ENCODE peak calls at places on chromosome 12, in four cellular contexts. One of them, this sample, is unnamed.

GRCh38 chr12:75877588-75878381 is 153.8 kb downstream of the PHLDA1 start:
- DNase-seq in stimulated activated CD8-positive, alpha-beta memory T cell treated with anti-CD3 and anti-CD28 coated beads, Interleukin-15, amount 100 ng/mL, for 48 hours: no peak
- DNase-seq in HEK293T: no peak
- DNase-seq in stimulated activated CD4-positive, alpha-beta T cell treated with anti-CD3 and anti-CD28 coated beads, TNF-alpha, amount 100 ng/mL, for 48 hours: no peak
- DNase-seq in this sample: no peak

GRCh38 chr12:86660488-86661171 is 404.4 kb upstream of the MGAT4C start:
- DNase-seq in stimulated activated CD8-positive, alpha-beta memory T cell treated with anti-CD3 and anti-CD28 coated beads, Interleukin-15, amount 100 ng/mL, for 48 hours: no peak
- DNase-seq in HEK293T: no peak
- DNase-seq in stimulated activated CD4-positive, alpha-beta T cell treated with anti-CD3 and anti-CD28 coated beads, TNF-alpha, amount 100 ng/mL, for 48 hours: no peak
- DNase-seq in this sample: no peak

GRCh38 chr12:106915635-106916026 is 40.1 kb upstream of the TMEM263 start:
- DNase-seq in stimulated activated CD8-positive, alpha-beta memory T cell treated with anti-CD3 and anti-CD28 coated beads, Interleukin-15, amount 100 ng/mL, for 48 hours: no peak
- DNase-seq in HEK293T: no peak
- DNase-seq in stimulated activated CD4-positive, alpha-beta T cell treated with anti-CD3 and anti-CD28 coated beads, TNF-alpha, amount 100 ng/mL, for 48 hours: no peak
- DNase-seq in this sample: no peak

GRCh38 chr12:14249368-14249767 is 116.1 kb upstream of the ATF7IP start:
- DNase-seq in stimulated activated CD8-positive, alpha-beta memory T cell treated with anti-CD3 and anti-CD28 coated beads, Interleukin-15, amount 100 ng/mL, for 48 hours: no peak
- DNase-seq in HEK293T: no peak
- DNase-seq in stimulated activated CD4-positive, alpha-beta T cell treated with anti-CD3 and anti-CD28 coated beads, TNF-alpha, amount 100 ng/mL, for 48 hours: no peak
- DNase-seq in this sample: no peak

GRCh38 chr12:55931317-55931779 is 386 bp downstream of the DGKA start:
- DNase-seq in stimulated activated CD8-positive, alpha-beta memory T cell treated with anti-CD3 and anti-CD28 coated beads, Interleukin-15, amount 100 ng/mL, for 48 hours: no peak
- DNase-seq in HEK293T: no peak
- DNase-seq in stimulated activated CD4-positive, alpha-beta T cell treated with anti-CD3 and anti-CD28 coated beads, TNF-alpha, amount 100 ng/mL, for 48 hours: no peak
- DNase-seq in this sample: peak

GRCh38 chr12:100229036-100229635 is 28.5 kb downstream of the ACTR6 start:
- DNase-seq in stimulated activated CD8-positive, alpha-beta memory T cell treated with anti-CD3 and anti-CD28 coated beads, Interleukin-15, amount 100 ng/mL, for 48 hours: no peak
- DNase-seq in HEK293T: peak
- DNase-seq in stimulated activated CD4-positive, alpha-beta T cell treated with anti-CD3 and anti-CD28 coated beads, TNF-alpha, amount 100 ng/mL, for 48 hours: no peak
- DNase-seq in this sample: no peak

GRCh38 chr12:91813701-91814100 is 331.9 kb downstream of the BTG1 start:
- DNase-seq in stimulated activated CD8-positive, alpha-beta memory T cell treated with anti-CD3 and anti-CD28 coated beads, Interleukin-15, amount 100 ng/mL, for 48 hours: no peak
- DNase-seq in HEK293T: no peak
- DNase-seq in stimulated activated CD4-positive, alpha-beta T cell treated with anti-CD3 and anti-CD28 coated beads, TNF-alpha, amount 100 ng/mL, for 48 hours: no peak
- DNase-seq in this sample: no peak

GRCh38 chr12:13941258-13942249 is 39.8 kb downstream of the GRIN2B start:
- DNase-seq in stimulated activated CD8-positive, alpha-beta memory T cell treated with anti-CD3 and anti-CD28 coated beads, Interleukin-15, amount 100 ng/mL, for 48 hours: no peak
- DNase-seq in HEK293T: peak
- DNase-seq in stimulated activated CD4-positive, alpha-beta T cell treated with anti-CD3 and anti-CD28 coated beads, TNF-alpha, amount 100 ng/mL, for 48 hours: no peak
- DNase-seq in this sample: peak

GRCh38 chr12:52052471-52053186 is 1.4 kb downstream of the NR4A1 start:
- DNase-seq in stimulated activated CD8-positive, alpha-beta memory T cell treated with anti-CD3 and anti-CD28 coated beads, Interleukin-15, amount 100 ng/mL, for 48 hours: no peak
- DNase-seq in HEK293T: no peak
- DNase-seq in stimulated activated CD4-positive, alpha-beta T cell treated with anti-CD3 and anti-CD28 coated beads, TNF-alpha, amount 100 ng/mL, for 48 hours: no peak
- DNase-seq in this sample: no peak

GRCh38 chr12:93862424-93862823 is 185.2 kb downstream of the CRADD start:
- DNase-seq in stimulated activated CD8-positive, alpha-beta memory T cell treated with anti-CD3 and anti-CD28 coated beads, Interleukin-15, amount 100 ng/mL, for 48 hours: no peak
- DNase-seq in HEK293T: no peak
- DNase-seq in stimulated activated CD4-positive, alpha-beta T cell treated with anti-CD3 and anti-CD28 coated beads, TNF-alpha, amount 100 ng/mL, for 48 hours: no peak
- DNase-seq in this sample: no peak

GRCh38 chr12:10722502-10722904 is 620 bp downstream of the YBX3 start:
- DNase-seq in stimulated activated CD8-positive, alpha-beta memory T cell treated with anti-CD3 and anti-CD28 coated beads, Interleukin-15, amount 100 ng/mL, for 48 hours: peak
- DNase-seq in HEK293T: peak
- DNase-seq in stimulated activated CD4-positive, alpha-beta T cell treated with anti-CD3 and anti-CD28 coated beads, TNF-alpha, amount 100 ng/mL, for 48 hours: peak
- DNase-seq in this sample: peak

GRCh38 chr12:6953417-6954315 is 2.5 kb downstream of the PTPN6 start:
- DNase-seq in stimulated activated CD8-positive, alpha-beta memory T cell treated with anti-CD3 and anti-CD28 coated beads, Interleukin-15, amount 100 ng/mL, for 48 hours: peak
- DNase-seq in HEK293T: no peak
- DNase-seq in stimulated activated CD4-positive, alpha-beta T cell treated with anti-CD3 and anti-CD28 coated beads, TNF-alpha, amount 100 ng/mL, for 48 hours: peak
- DNase-seq in this sample: no peak

GRCh38 chr12:45959025-45959424 is 31.3 kb downstream of the SCAF11 start:
- DNase-seq in stimulated activated CD8-positive, alpha-beta memory T cell treated with anti-CD3 and anti-CD28 coated beads, Interleukin-15, amount 100 ng/mL, for 48 hours: no peak
- DNase-seq in HEK293T: no peak
- DNase-seq in stimulated activated CD4-positive, alpha-beta T cell treated with anti-CD3 and anti-CD28 coated beads, TNF-alpha, amount 100 ng/mL, for 48 hours: no peak
- DNase-seq in this sample: no peak

GRCh38 chr12:122190842-122191668 is 8.1 kb downstream of the LRRC43 start:
- DNase-seq in stimulated activated CD8-positive, alpha-beta memory T cell treated with anti-CD3 and anti-CD28 coated beads, Interleukin-15, amount 100 ng/mL, for 48 hours: peak
- DNase-seq in HEK293T: peak
- DNase-seq in stimulated activated CD4-positive, alpha-beta T cell treated with anti-CD3 and anti-CD28 coated beads, TNF-alpha, amount 100 ng/mL, for 48 hours: peak
- DNase-seq in this sample: peak

GRCh38 chr12:108122072-108122471 is 7.0 kb upstream of the WSCD2 start:
- DNase-seq in stimulated activated CD8-positive, alpha-beta memory T cell treated with anti-CD3 and anti-CD28 coated beads, Interleukin-15, amount 100 ng/mL, for 48 hours: no peak
- DNase-seq in HEK293T: no peak
- DNase-seq in stimulated activated CD4-positive, alpha-beta T cell treated with anti-CD3 and anti-CD28 coated beads, TNF-alpha, amount 100 ng/mL, for 48 hours: no peak
- DNase-seq in this sample: no peak

GRCh38 chr12:91203610-91204009 is 21.0 kb upstream of the DCN start:
- DNase-seq in stimulated activated CD8-positive, alpha-beta memory T cell treated with anti-CD3 and anti-CD28 coated beads, Interleukin-15, amount 100 ng/mL, for 48 hours: no peak
- DNase-seq in HEK293T: no peak
- DNase-seq in stimulated activated CD4-positive, alpha-beta T cell treated with anti-CD3 and anti-CD28 coated beads, TNF-alpha, amount 100 ng/mL, for 48 hours: no peak
- DNase-seq in this sample: no peak

GRCh38 chr12:20368653-20369163 is 371 bp downstream of the PDE3A start:
- DNase-seq in stimulated activated CD8-positive, alpha-beta memory T cell treated with anti-CD3 and anti-CD28 coated beads, Interleukin-15, amount 100 ng/mL, for 48 hours: no peak
- DNase-seq in HEK293T: peak
- DNase-seq in stimulated activated CD4-positive, alpha-beta T cell treated with anti-CD3 and anti-CD28 coated beads, TNF-alpha, amount 100 ng/mL, for 48 hours: no peak
- DNase-seq in this sample: peak

GRCh38 chr12:39145175-39145999 is 240.0 kb upstream of the CPNE8 start:
- DNase-seq in stimulated activated CD8-positive, alpha-beta memory T cell treated with anti-CD3 and anti-CD28 coated beads, Interleukin-15, amount 100 ng/mL, for 48 hours: peak
- DNase-seq in HEK293T: no peak
- DNase-seq in stimulated activated CD4-positive, alpha-beta T cell treated with anti-CD3 and anti-CD28 coated beads, TNF-alpha, amount 100 ng/mL, for 48 hours: peak
- DNase-seq in this sample: peak

GRCh38 chr12:6372403-6373003 is 2.9 kb downstream of the SCNN1A start:
- DNase-seq in stimulated activated CD8-positive, alpha-beta memory T cell treated with anti-CD3 and anti-CD28 coated beads, Interleukin-15, amount 100 ng/mL, for 48 hours: no peak
- DNase-seq in HEK293T: no peak
- DNase-seq in stimulated activated CD4-positive, alpha-beta T cell treated with anti-CD3 and anti-CD28 coated beads, TNF-alpha, amount 100 ng/mL, for 48 hours: no peak
- DNase-seq in this sample: peak

GRCh38 chr12:118238888-118239287 is 103.0 kb downstream of the PEBP1 start:
- DNase-seq in stimulated activated CD8-positive, alpha-beta memory T cell treated with anti-CD3 and anti-CD28 coated beads, Interleukin-15, amount 100 ng/mL, for 48 hours: no peak
- DNase-seq in HEK293T: no peak
- DNase-seq in stimulated activated CD4-positive, alpha-beta T cell treated with anti-CD3 and anti-CD28 coated beads, TNF-alpha, amount 100 ng/mL, for 48 hours: no peak
- DNase-seq in this sample: no peak

GRCh38 chr12:122368361-122369073 is 54.0 kb downstream of the CLIP1 start:
- DNase-seq in stimulated activated CD8-positive, alpha-beta memory T cell treated with anti-CD3 and anti-CD28 coated beads, Interleukin-15, amount 100 ng/mL, for 48 hours: no peak
- DNase-seq in HEK293T: peak
- DNase-seq in stimulated activated CD4-positive, alpha-beta T cell treated with anti-CD3 and anti-CD28 coated beads, TNF-alpha, amount 100 ng/mL, for 48 hours: no peak
- DNase-seq in this sample: peak

GRCh38 chr12:120684523-120684932 is 2.4 kb upstream of the MLEC start:
- DNase-seq in stimulated activated CD8-positive, alpha-beta memory T cell treated with anti-CD3 and anti-CD28 coated beads, Interleukin-15, amount 100 ng/mL, for 48 hours: no peak
- DNase-seq in HEK293T: no peak
- DNase-seq in stimulated activated CD4-positive, alpha-beta T cell treated with anti-CD3 and anti-CD28 coated beads, TNF-alpha, amount 100 ng/mL, for 48 hours: no peak
- DNase-seq in this sample: no peak

GRCh38 chr12:116381744-116382455 is 104.4 kb upstream of the MED13L start:
- DNase-seq in stimulated activated CD8-positive, alpha-beta memory T cell treated with anti-CD3 and anti-CD28 coated beads, Interleukin-15, amount 100 ng/mL, for 48 hours: no peak
- DNase-seq in HEK293T: no peak
- DNase-seq in stimulated activated CD4-positive, alpha-beta T cell treated with anti-CD3 and anti-CD28 coated beads, TNF-alpha, amount 100 ng/mL, for 48 hours: no peak
- DNase-seq in this sample: peak

GRCh38 chr12:65822732-65823480 is 1.4 kb upstream of the HMGA2 start:
- DNase-seq in stimulated activated CD8-positive, alpha-beta memory T cell treated with anti-CD3 and anti-CD28 coated beads, Interleukin-15, amount 100 ng/mL, for 48 hours: no peak
- DNase-seq in HEK293T: peak
- DNase-seq in stimulated activated CD4-positive, alpha-beta T cell treated with anti-CD3 and anti-CD28 coated beads, TNF-alpha, amount 100 ng/mL, for 48 hours: no peak
- DNase-seq in this sample: peak

GRCh38 chr12:103665971-103666370 is 78.9 kb downstream of the STAB2 start:
- DNase-seq in stimulated activated CD8-positive, alpha-beta memory T cell treated with anti-CD3 and anti-CD28 coated beads, Interleukin-15, amount 100 ng/mL, for 48 hours: no peak
- DNase-seq in HEK293T: no peak
- DNase-seq in stimulated activated CD4-positive, alpha-beta T cell treated with anti-CD3 and anti-CD28 coated beads, TNF-alpha, amount 100 ng/mL, for 48 hours: no peak
- DNase-seq in this sample: no peak

GRCh38 chr12:130087222-130087621 is 75.0 kb upstream of the FZD10 start:
- DNase-seq in stimulated activated CD8-positive, alpha-beta memory T cell treated with anti-CD3 and anti-CD28 coated beads, Interleukin-15, amount 100 ng/mL, for 48 hours: no peak
- DNase-seq in HEK293T: no peak
- DNase-seq in stimulated activated CD4-positive, alpha-beta T cell treated with anti-CD3 and anti-CD28 coated beads, TNF-alpha, amount 100 ng/mL, for 48 hours: no peak
- DNase-seq in this sample: no peak

GRCh38 chr12:6384499-6385436 is 806 bp downstream of the LTBR start:
- DNase-seq in stimulated activated CD8-positive, alpha-beta memory T cell treated with anti-CD3 and anti-CD28 coated beads, Interleukin-15, amount 100 ng/mL, for 48 hours: no peak
- DNase-seq in HEK293T: no peak
- DNase-seq in stimulated activated CD4-positive, alpha-beta T cell treated with anti-CD3 and anti-CD28 coated beads, TNF-alpha, amount 100 ng/mL, for 48 hours: no peak
- DNase-seq in this sample: peak

GRCh38 chr12:76083761-76084276 is 666 bp downstream of the NAP1L1 start:
- DNase-seq in stimulated activated CD8-positive, alpha-beta memory T cell treated with anti-CD3 and anti-CD28 coated beads, Interleukin-15, amount 100 ng/mL, for 48 hours: peak
- DNase-seq in HEK293T: peak
- DNase-seq in stimulated activated CD4-positive, alpha-beta T cell treated with anti-CD3 and anti-CD28 coated beads, TNF-alpha, amount 100 ng/mL, for 48 hours: peak
- DNase-seq in this sample: peak

GRCh38 chr12:14185441-14186192 is 179.9 kb upstream of the ATF7IP start:
- DNase-seq in stimulated activated CD8-positive, alpha-beta memory T cell treated with anti-CD3 and anti-CD28 coated beads, Interleukin-15, amount 100 ng/mL, for 48 hours: no peak
- DNase-seq in HEK293T: peak
- DNase-seq in stimulated activated CD4-positive, alpha-beta T cell treated with anti-CD3 and anti-CD28 coated beads, TNF-alpha, amount 100 ng/mL, for 48 hours: no peak
- DNase-seq in this sample: peak

GRCh38 chr12:92487138-92487485 is 215.7 kb upstream of the PLEKHG7 start:
- DNase-seq in stimulated activated CD8-positive, alpha-beta memory T cell treated with anti-CD3 and anti-CD28 coated beads, Interleukin-15, amount 100 ng/mL, for 48 hours: no peak
- DNase-seq in HEK293T: no peak
- DNase-seq in stimulated activated CD4-positive, alpha-beta T cell treated with anti-CD3 and anti-CD28 coated beads, TNF-alpha, amount 100 ng/mL, for 48 hours: no peak
- DNase-seq in this sample: no peak